ENCODE peak calls at places on chromosomes 6 and 20, in eight cellular contexts. O is T-helper 1 cell; V is C1 segment of cervical spinal cord; I is heart left ventricle; D is breast epithelium; L is NCI-H2107; Y is effector memory CD8-positive, alpha-beta T cell; T is NCI-H1105. R is an unnamed sample.

GRCh38 chr20:64149141-64149540 is 15.1 kb upstream of the MYT1 start:
- DNase-seq in O (no peak), V (no peak), I (no peak), D (no peak), L (no peak), Y (no peak), T (no peak), R (no peak)

GRCh38 chr6:24864345-24864744 is 65.6 kb upstream of the ARMH2 start:
- DNase-seq in O (no peak), V (no peak), I (peak), D (no peak), L (peak), Y (no peak), T (no peak), R (no peak)

GRCh38 chr6:7721654-7722053 is 4.2 kb upstream of the BMP6 start:
- DNase-seq in O (no peak), V (no peak), I (no peak), D (no peak), L (no peak), Y (no peak), T (peak), R (peak)

GRCh38 chr20:11170025-11170424 is 496.2 kb upstream of the JAG1 start:
- DNase-seq in O (no peak), V (no peak), I (no peak), D (no peak), L (no peak), Y (no peak), T (no peak), R (no peak)

GRCh38 chr20:15297059-15297875 is 959.9 kb upstream of the FLRT3 start:
- DNase-seq in O (no peak), V (no peak), I (no peak), D (no peak), L (no peak), Y (no peak), T (peak), R (no peak)

GRCh38 chr6:29552512-29553051 is 7.0 kb downstream of the UBD start:
- DNase-seq in O (no peak), V (no peak), I (no peak), D (no peak), L (no peak), Y (peak), T (no peak), R (peak)

GRCh38 chr6:143187173-143187908 is 126.7 kb downstream of the AIG1 start:
- DNase-seq in O (no peak), V (peak), I (peak), D (no peak), L (no peak), Y (no peak), T (no peak), R (no peak)

GRCh38 chr20:34037767-34038166 is 44.1 kb downstream of the RALY start:
- DNase-seq in O (no peak), V (no peak), I (no peak), D (no peak), L (no peak), Y (no peak), T (no peak), R (no peak)

GRCh38 chr20:3307695-3308094 is 68.7 kb upstream of the SLC4A11 start:
- DNase-seq in O (no peak), V (no peak), I (no peak), D (no peak), L (no peak), Y (no peak), T (no peak), R (no peak)

GRCh38 chr20:37922016-37922415 is 19.1 kb downstream of the VSTM2L start:
- DNase-seq in O (no peak), V (no peak), I (no peak), D (no peak), L (no peak), Y (no peak), T (no peak), R (no peak)

GRCh38 chr6:126396131-126396530 is 56.2 kb downstream of the CENPW start:
- DNase-seq in O (no peak), V (no peak), I (no peak), D (no peak), L (no peak), Y (no peak), T (no peak), R (no peak)

GRCh38 chr20:57679113-57679512 is 30.7 kb downstream of the PMEPA1 start:
- DNase-seq in O (no peak), V (no peak), I (no peak), D (no peak), L (no peak), Y (no peak), T (no peak), R (no peak)

GRCh38 chr6:73515204-73516101 is 5.4 kb downstream of the EEF1A1 start:
- DNase-seq in O (peak), V (no peak), I (peak), D (no peak), L (no peak), Y (peak), T (peak), R (peak)

GRCh38 chr6:169160855-169161560 is 92.6 kb downstream of the THBS2 start:
- DNase-seq in O (no peak), V (no peak), I (no peak), D (peak), L (no peak), Y (no peak), T (no peak), R (no peak)

GRCh38 chr6:153117986-153118886 is 12.8 kb downstream of the RGS17 start:
- DNase-seq in O (no peak), V (no peak), I (no peak), D (no peak), L (no peak), Y (no peak), T (no peak), R (no peak)

GRCh38 chr20:57627972-57628650 is 7.9 kb upstream of the ZBP1 start:
- DNase-seq in O (peak), V (peak), I (peak), D (no peak), L (no peak), Y (peak), T (no peak), R (peak)

GRCh38 chr6:131937219-131937618 is 14.0 kb downstream of the CCN2 start:
- DNase-seq in O (no peak), V (no peak), I (peak), D (no peak), L (no peak), Y (no peak), T (no peak), R (no peak)

GRCh38 chr6:35469711-35470662 is 1.8 kb downstream of the RPL10A start:
- DNase-seq in O (no peak), V (no peak), I (no peak), D (no peak), L (no peak), Y (no peak), T (no peak), R (no peak)

GRCh38 chr6:159062564-159062945 is 17.8 kb upstream of the TAGAP start:
- DNase-seq in O (peak), V (no peak), I (no peak), D (no peak), L (no peak), Y (peak), T (no peak), R (peak)

GRCh38 chr6:41548098-41548840 is 2.1 kb downstream of the FOXP4 start:
- DNase-seq in O (no peak), V (no peak), I (no peak), D (no peak), L (no peak), Y (peak), T (no peak), R (no peak)

GRCh38 chr20:57414867-57415592 is 23.8 kb downstream of the RBM38 start:
- DNase-seq in O (no peak), V (no peak), I (no peak), D (no peak), L (no peak), Y (no peak), T (no peak), R (no peak)

GRCh38 chr20:7742479-7742878 is 197.8 kb downstream of the HAO1 start:
- DNase-seq in O (no peak), V (no peak), I (no peak), D (no peak), L (no peak), Y (no peak), T (no peak), R (no peak)

GRCh38 chr20:33181482-33182093 is 13.6 kb downstream of the BPIFA2 start:
- DNase-seq in O (no peak), V (no peak), I (no peak), D (no peak), L (no peak), Y (no peak), T (no peak), R (no peak)

GRCh38 chr6:4805553-4806307 is 29.5 kb downstream of the CDYL start:
- DNase-seq in O (no peak), V (peak), I (peak), D (no peak), L (no peak), Y (no peak), T (peak), R (peak)

GRCh38 chr20:57627339-57627738 is 7.1 kb upstream of the ZBP1 start:
- DNase-seq in O (no peak), V (no peak), I (peak), D (no peak), L (no peak), Y (no peak), T (no peak), R (no peak)

GRCh38 chr20:8518878-8519277 is 386.8 kb downstream of the PLCB1 start:
- DNase-seq in O (no peak), V (no peak), I (no peak), D (no peak), L (no peak), Y (no peak), T (no peak), R (no peak)

GRCh38 chr6:3885262-3886036 is 36.3 kb downstream of the FAM50B start:
- DNase-seq in O (no peak), V (no peak), I (no peak), D (no peak), L (no peak), Y (no peak), T (no peak), R (no peak)

GRCh38 chr20:31920275-31920855 is 31.5 kb downstream of the PDRG1 start:
- DNase-seq in O (no peak), V (no peak), I (no peak), D (no peak), L (no peak), Y (no peak), T (no peak), R (no peak)

GRCh38 chr6:34067814-34068213 is 78.1 kb downstream of the GRM4 start:
- DNase-seq in O (no peak), V (no peak), I (no peak), D (no peak), L (no peak), Y (no peak), T (no peak), R (no peak)